ENCODE peak calls at places on chromosomes 1 and 21, in seven cellular contexts. X, R, H, W, G, D and Z are unnamed samples. For H3K27me3, the result is how much of the 10 kb centered on the place peaks cover.

GRCh38 chr1:85308837-85309350 is 32.5 kb upstream of the BCL10 start:
- DNase-seq in X (no peak), R (no peak), H (no peak), W (no peak), G (no peak), D (no peak), Z (no peak)

GRCh38 chr1:84892657-84893618 is at the start of gene LPAR3:
- DNase-seq in X (no peak), R (peak), H (peak), W (peak), G (peak), D (no peak), Z (no peak)

GRCh38 chr1:8090241-8090702 is 64.2 kb upstream of the ERRFI1 start:
- DNase-seq in X (no peak), R (no peak), H (no peak), W (no peak), G (no peak), D (no peak), Z (no peak)

GRCh38 chr1:156801409-156802121 is 15.1 kb downstream of the SH2D2A start:
- DNase-seq in X (no peak), R (no peak), H (peak), W (no peak), G (no peak), D (no peak), Z (peak)

GRCh38 chr1:84299536-84300260 is 1.8 kb upstream of the SAMD13 start:
- DNase-seq in X (no peak), R (no peak), H (no peak), W (peak), G (peak), D (no peak), Z (no peak)

GRCh38 chr1:85078903-85079302 is 30.6 kb upstream of the MCOLN3 start:
- DNase-seq in X (no peak), R (no peak), H (no peak), W (peak), G (no peak), D (no peak), Z (no peak)

GRCh38 chr1:25668931-25669573 is 52.5 kb downstream of the MAN1C1 start:
- DNase-seq in X (no peak), R (no peak), H (no peak), W (no peak), G (no peak), D (no peak), Z (no peak)

GRCh38 chr1:111476214-111476613 is 2.4 kb downstream of the C1orf162 start:
- DNase-seq in X (no peak), R (no peak), H (no peak), W (no peak), G (no peak), D (no peak), Z (no peak)

GRCh38 chr1:236143104-236143948 is 987 bp downstream of the GPR137B start:
- DNase-seq in X (no peak), R (peak), H (peak), W (peak), G (no peak), D (no peak), Z (no peak)

GRCh38 chr21:37117204-37117603 is 44.1 kb downstream of the TTC3 start:
- DNase-seq in X (no peak), R (no peak), H (no peak), W (no peak), G (no peak), D (no peak), Z (no peak)

GRCh38 chr1:164777518-164777917 is 218.5 kb downstream of the PBX1 start:
- DNase-seq in X (no peak), R (no peak), H (no peak), W (no peak), G (no peak), D (no peak), Z (no peak)

GRCh38 chr1:8510041-8510823 is 192.3 kb downstream of the SLC45A1 start:
- DNase-seq in X (no peak), R (no peak), H (no peak), W (no peak), G (no peak), D (no peak), Z (no peak)

GRCh38 chr1:151537112-151537511 is 3.0 kb upstream of the TUFT1 start:
- DNase-seq in X (no peak), R (no peak), H (no peak), W (no peak), G (peak), D (no peak), Z (no peak)

GRCh38 chr1:206145771-206146290 is 28.6 kb upstream of the AVPR1B start:
- DNase-seq in X (no peak), R (no peak), H (no peak), W (no peak), G (no peak), D (no peak), Z (no peak)

GRCh38 chr1:175804556-175804955 is 61.2 kb upstream of the TNR start:
- DNase-seq in X (no peak), R (no peak), H (peak), W (no peak), G (no peak), D (no peak), Z (no peak)

GRCh38 chr1:161420763-161421455 is 53.2 kb upstream of the CFAP126 start:
- DNase-seq in X (no peak), R (no peak), H (no peak), W (peak), G (peak), D (no peak), Z (no peak)

GRCh38 chr1:26280333-26281042 is 602 bp downstream of the SH3BGRL3 start:
- DNase-seq in X (no peak), R (no peak), H (no peak), W (peak), G (peak), D (peak), Z (no peak)

GRCh38 chr1:219350621-219351020 is 176.9 kb downstream of the LYPLAL1 start:
- DNase-seq in X (no peak), R (no peak), H (no peak), W (no peak), G (no peak), D (no peak), Z (no peak)

GRCh38 chr1:31954607-31955283 is 16.6 kb upstream of the PTP4A2 start:
- DNase-seq in X (peak), R (peak), H (no peak), W (no peak), G (peak), D (peak), Z (no peak)

GRCh38 chr1:170285027-170285426 is 139.3 kb downstream of the NTMT2 start:
- DNase-seq in X (no peak), R (no peak), H (no peak), W (peak), G (no peak), D (no peak), Z (no peak)

GRCh38 chr1:202268032-202268431 is 73.7 kb downstream of the UBE2T start:
- DNase-seq in X (peak), R (peak), H (no peak), W (no peak), G (no peak), D (no peak), Z (no peak)

GRCh38 chr1:47812848-47813508 is 184.2 kb downstream of the TRABD2B start:
- DNase-seq in X (no peak), R (no peak), H (no peak), W (no peak), G (no peak), D (no peak), Z (no peak)

GRCh38 chr1:18512883-18513282 is 32.2 kb downstream of the KLHDC7A start:
- DNase-seq in X (no peak), R (peak), H (no peak), W (peak), G (no peak), D (no peak), Z (no peak)

GRCh38 chr1:60589916-60590315 is 492.4 kb upstream of the NFIA start:
- DNase-seq in X (no peak), R (no peak), H (no peak), W (no peak), G (no peak), D (no peak), Z (no peak)

GRCh38 chr1:16275591-16275990 is 38.6 kb upstream of the CPLANE2 start:
- DNase-seq in X (no peak), R (no peak), H (no peak), W (no peak), G (no peak), D (no peak), Z (no peak)
- H3K27me3 ChIP-seq in X (under half), R (under half), H (under half), W (under half), G (under half), D (under half), Z (under half)

GRCh38 chr1:204074274-204075115 is 1.6 kb downstream of the SOX13 start:
- DNase-seq in X (no peak), R (peak), H (peak), W (peak), G (no peak), D (peak), Z (no peak)
- TF ChIP-seq POLR2AphosphoS5 in X (peak), R (peak), H (no peak), W (no peak), G (no peak), D (peak), Z (peak)

GRCh38 chr21:42619841-42620240 is 33.6 kb upstream of the PDE9A start:
- DNase-seq in X (no peak), R (no peak), H (no peak), W (no peak), G (no peak), D (peak), Z (no peak)
- H3K27me3 ChIP-seq in X (under half), R (under half), H (under half), W (under half), G (half or more), D (half or more), Z (under half)

GRCh38 chr21:26840912-26841311 is 4.3 kb downstream of the ADAMTS1 start:
- DNase-seq in X (no peak), R (no peak), H (peak), W (no peak), G (no peak), D (no peak), Z (no peak)
- TF ChIP-seq POLR2AphosphoS5 in X (no peak), R (no peak), H (no peak), W (no peak), G (no peak), D (peak), Z (no peak)

GRCh38 chr1:234842726-234843641 is 233.0 kb upstream of the IRF2BP2 start:
- DNase-seq in X (no peak), R (no peak), H (peak), W (no peak), G (peak), D (peak), Z (no peak)

GRCh38 chr1:234845097-234845660 is 235.2 kb upstream of the IRF2BP2 start:
- DNase-seq in X (no peak), R (no peak), H (no peak), W (no peak), G (no peak), D (no peak), Z (no peak)

GRCh38 chr1:234841710-234842231 is 231.8 kb upstream of the IRF2BP2 start:
- DNase-seq in X (no peak), R (no peak), H (no peak), W (no peak), G (peak), D (no peak), Z (no peak)

GRCh38 chr1:234845836-234846235 is 235.9 kb upstream of the IRF2BP2 start:
- DNase-seq in X (no peak), R (no peak), H (no peak), W (no peak), G (no peak), D (no peak), Z (no peak)

GRCh38 chr1:234844479-234845031 is 234.6 kb upstream of the IRF2BP2 start:
- DNase-seq in X (no peak), R (no peak), H (no peak), W (no peak), G (no peak), D (no peak), Z (no peak)
- H3K27me3 ChIP-seq in X (under half), R (under half), H (under half), W (under half), G (under half), D (under half), Z (under half)

GRCh38 chr1:154860154-154860870 is 9.8 kb downstream of the KCNN3 start:
- DNase-seq in X (no peak), R (no peak), H (no peak), W (no peak), G (peak), D (no peak), Z (no peak)
- TF ChIP-seq POLR2AphosphoS5 in X (no peak), R (no peak), H (no peak), W (no peak), G (no peak), D (no peak), Z (no peak)

DNA sequence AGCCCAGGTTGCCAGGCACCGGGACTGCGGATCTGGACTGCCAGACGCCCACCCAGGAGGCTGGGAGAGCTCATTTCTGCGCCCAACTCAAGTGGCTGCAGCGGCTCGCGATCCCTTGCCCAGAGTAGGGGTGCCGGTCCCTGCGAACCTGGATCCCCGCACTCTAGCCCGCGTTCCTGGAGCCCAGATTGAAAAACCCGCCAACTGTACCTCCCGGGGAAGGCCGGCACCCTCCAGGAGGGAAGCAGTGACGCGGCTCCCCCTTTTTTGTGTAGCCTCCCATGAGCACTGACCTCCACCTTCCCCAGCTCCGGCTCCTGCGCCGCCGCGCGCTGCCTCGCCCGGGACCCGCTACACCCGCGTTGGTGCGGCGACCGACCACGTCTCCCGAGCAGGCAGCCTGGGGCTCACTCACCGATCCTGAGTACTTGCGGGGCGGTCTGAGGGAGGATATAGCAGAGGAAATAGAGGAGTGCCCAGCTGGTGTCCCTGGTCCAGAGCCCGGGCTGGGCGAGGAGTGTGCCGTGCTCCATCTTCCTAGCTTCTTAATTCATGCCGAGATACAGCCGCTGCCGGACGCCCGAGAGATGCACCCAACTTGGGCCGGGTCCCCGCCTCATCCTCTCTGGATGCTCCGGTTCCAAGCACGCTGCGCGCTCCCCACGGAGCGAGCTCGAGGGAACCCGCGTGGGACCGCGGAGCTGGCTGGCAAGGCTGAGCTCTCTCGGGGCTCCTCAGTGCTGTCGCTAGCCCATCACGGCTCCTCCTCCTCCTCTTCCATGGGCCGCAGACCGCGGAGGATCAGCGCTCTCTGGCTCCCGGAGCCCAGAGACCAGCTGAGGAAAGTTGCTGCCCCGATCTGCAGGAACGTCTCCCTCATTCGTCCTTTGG is 583 bp downstream of the GRIK1 start:
- DNase-seq in X (no peak), R (peak), H (peak), W (peak), G (no peak), D (peak), Z (no peak)
- H3K27me3 ChIP-seq in X (under half), R (under half), H (under half), W (half or more), G (under half), D (under half), Z (under half)

DNA sequence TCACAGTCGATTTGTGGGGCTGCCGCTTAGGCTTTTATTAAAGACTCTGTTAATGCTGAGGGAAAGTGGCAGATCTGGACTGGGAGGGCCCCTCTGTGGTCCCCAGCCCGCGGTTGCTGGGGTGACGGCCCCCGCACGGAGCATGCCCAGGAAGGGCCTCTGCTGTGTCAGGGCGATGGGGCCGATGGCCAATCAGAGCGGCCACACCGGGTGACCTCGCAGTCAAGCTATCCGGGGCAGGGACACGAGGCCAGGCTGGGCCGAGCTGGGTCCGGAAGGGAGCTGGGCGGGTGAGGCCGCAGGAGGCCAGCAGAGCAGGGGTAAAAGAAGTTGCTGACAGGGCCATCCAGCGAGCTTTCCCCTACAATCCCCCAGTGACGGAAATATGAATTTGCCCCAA is 145.1 kb downstream of the CASZ1 start:
- DNase-seq in X (no peak), R (no peak), H (no peak), W (peak), G (peak), D (no peak), Z (no peak)
- TF ChIP-seq POLR2AphosphoS5 in X (no peak), R (no peak), H (no peak), W (no peak), G (no peak), D (no peak), Z (no peak)

GRCh38 chr1:39898648-39899603 is 2.8 kb downstream of the MYCL start:
- DNase-seq in X (no peak), R (no peak), H (peak), W (peak), G (peak), D (no peak), Z (no peak)
- H3K27me3 ChIP-seq in X (under half), R (under half), H (under half), W (under half), G (under half), D (under half), Z (under half)